ENCODE peak calls at places on chromosomes 13 and 19, in nine cellular contexts. W is substantia nigra; S is stimulated activated CD8-positive, alpha-beta memory T cell treated with anti-CD3 and anti-CD28 coated beads, Interleukin-12 subunit alpha, Interleukin-12 subunit beta, amount 100 ng/mL, for 4 hours; I is K562; L is NCI-H524; U is foreskin fibroblast; J is breast epithelium; R is EL; H is activated CD8-positive, alpha-beta memory T cell treated with anti-CD3 and anti-CD28 coated beads, Interleukin-2, amount 10 ng/mL, durations not matched to agents 7 days and 5 days. A is an unnamed sample.

GRCh38 chr13:29140277-29140676 is 320.1 kb downstream of the MTUS2 start:
- DNase-seq in R (peak; percentile 90), J (no peak), L (no peak), H (no peak), W (no peak), U (peak; percentile 4), S (no peak), I (no peak), A (no peak)

GRCh38 chr13:98842858-98843481 is 90.5 kb upstream of the SLC15A1 start:
- DNase-seq in H (peak; percentile 78), S (peak; percentile 19), J (no peak), U (peak; percentile 90), R (peak; percentile 72), L (peak; percentile 71), W (peak; percentile 42), I (peak; percentile 60), A (peak; percentile 28)

GRCh38 chr13:57857945-57858344 is 226.4 kb downstream of the PCDH17 start:
- DNase-seq in L (no peak), S (no peak), H (no peak), U (no peak), I (no peak), W (no peak), J (no peak), R (no peak), A (no peak)

GRCh38 chr19:16257509-16258002 is 59.8 kb downstream of the AP1M1 start:
- DNase-seq in L (no peak), S (no peak), J (no peak), U (no peak), R (no peak), W (no peak), I (peak; percentile 41), H (no peak), A (no peak)

GRCh38 chr19:40390084-40390742 is at the start of gene HIPK4:
- DNase-seq in I (no peak), L (no peak), H (no peak), J (no peak), U (no peak), W (no peak), R (no peak), S (no peak), A (no peak)

GRCh38 chr19:36488816-36489138 is 584 bp downstream of the ZNF566 start:
- DNase-seq in R (peak; percentile 18), H (peak; percentile 65), S (no peak), J (no peak), W (no peak), I (peak; percentile 43), U (peak; percentile 33), L (peak; percentile 62), A (peak; percentile 47)

GRCh38 chr19:1538978-1539377 is 15.1 kb downstream of the PLK5 start:
- DNase-seq in S (no peak), W (no peak), U (no peak), I (no peak), L (no peak), R (no peak), J (no peak), H (no peak), A (no peak)

GRCh38 chr19:49133621-49134454 is 14.5 kb downstream of the PPFIA3 start:
- DNase-seq in H (peak; percentile 66), R (peak; percentile 70), S (no peak), L (no peak), J (no peak), U (peak; percentile 67), W (no peak), I (peak; percentile 70), A (no peak)

GRCh38 chr19:33310606-33311325 is 8.4 kb upstream of the CEBPA start:
- DNase-seq in W (no peak), H (no peak), L (peak; percentile 32), R (no peak), U (no peak), I (no peak), J (no peak), S (no peak), A (no peak)

GRCh38 chr19:37929512-37929911 is 22.5 kb downstream of the SIPA1L3 start:
- DNase-seq in I (no peak), S (no peak), W (no peak), J (no peak), L (no peak), H (no peak), R (no peak), U (no peak), A (no peak)

GRCh38 chr13:109346060-109346459 is 440.3 kb downstream of the IRS2 start:
- DNase-seq in H (no peak), W (no peak), J (no peak), S (no peak), U (no peak), R (no peak), L (no peak), I (no peak), A (no peak)